ENCODE peak calls at places on chromosomes 3 and 15, in five cellular contexts. M is body of pancreas, O is K562, X is heart left ventricle, H is esophagus squamous epithelium. T is an unnamed sample.
A peak's percentile ranks its signal among the peaks of the same experiment; 100 is the strongest.

GRCh38 chr3:109132801-109133473 is 3.6 kb upstream of the C3orf85 start:
- DNase-seq in O (no peak), H (no peak), X (no peak), M (peak; percentile 40), T (no peak)

GRCh38 chr15:64842986-64843561 is 1.4 kb downstream of the PLEKHO2 start:
- DNase-seq in X (peak; percentile 79), O (no peak), M (peak; percentile 55), H (no peak), T (peak; percentile 63)

GRCh38 chr3:13479332-13479581 is 849 bp upstream of the HDAC11 start:
- DNase-seq in O (peak; percentile 46), X (peak; percentile 47), M (no peak), H (no peak), T (no peak)

GRCh38 chr3:140508545-140508944 is 169.3 kb upstream of the TRIM42 start:
- DNase-seq in M (peak; percentile 17), O (no peak), X (no peak), H (no peak), T (no peak)

GRCh38 chr3:114878119-114878839 is 268.8 kb downstream of the ZBTB20 start:
- DNase-seq in X (no peak), H (no peak), O (no peak), M (no peak), T (no peak)

GRCh38 chr15:35738370-35738769 is 192.4 kb upstream of the DPH6 start:
- DNase-seq in X (no peak), M (no peak), O (no peak), H (no peak), T (no peak)

GRCh38 chr3:153232737-153233330 is 70.8 kb downstream of the RAP2B start:
- DNase-seq in O (no peak), M (no peak), H (no peak), X (no peak), T (no peak)

GRCh38 chr3:70728311-70728710 is 415.9 kb upstream of the MDFIC2 start:
- DNase-seq in H (no peak), O (no peak), X (no peak), M (no peak), T (no peak)

GRCh38 chr15:49473031-49473430 is 50.0 kb downstream of the FGF7 start:
- DNase-seq in M (no peak), O (no peak), X (no peak), H (no peak), T (no peak)

DNA sequence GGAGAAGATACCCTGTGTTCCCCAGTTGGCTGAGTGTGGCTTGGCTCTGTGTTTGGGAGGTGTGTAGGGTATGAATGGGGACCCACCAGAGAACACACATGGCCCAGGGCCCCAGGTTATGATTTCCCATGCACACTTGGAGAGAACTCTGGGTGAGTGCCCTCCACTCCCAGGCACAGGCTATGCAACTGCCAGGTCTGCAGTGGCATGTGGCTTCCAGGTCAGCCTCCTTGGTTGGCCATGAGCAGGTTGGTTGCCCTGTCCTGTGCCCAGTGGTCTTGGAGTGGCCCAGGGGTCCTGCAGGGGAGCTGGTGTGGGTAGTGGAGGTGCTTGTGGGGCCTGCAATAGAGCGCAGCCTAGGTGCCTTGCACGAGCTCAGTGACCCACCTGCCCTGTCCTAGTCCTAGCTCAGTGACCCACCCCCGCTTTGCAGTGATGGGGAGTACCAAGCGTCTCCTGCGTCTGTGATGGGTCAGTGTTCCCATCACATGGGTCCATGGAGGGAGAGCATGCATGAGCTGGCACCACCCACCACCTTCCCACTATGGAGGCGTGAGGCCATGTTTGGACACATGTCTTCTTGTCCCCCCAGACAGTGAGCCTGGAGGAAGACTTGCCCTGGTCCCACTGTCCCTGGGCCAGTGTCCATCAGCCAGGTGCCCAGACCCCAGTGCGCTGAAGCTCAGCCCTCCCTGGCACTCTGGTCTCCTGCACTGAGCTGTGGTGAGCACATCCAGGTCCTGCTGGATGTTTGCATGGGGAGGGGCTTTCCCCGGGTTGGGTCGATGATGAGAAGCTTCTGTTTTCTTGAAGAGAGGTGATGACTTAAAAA is 217.3 kb downstream of the SNRPN start:
- DNase-seq in M (no peak), H (no peak), X (peak; percentile 16), O (no peak), T (peak; percentile 6)
- H3K9me3 ChIP-seq in M (peaks cover 35% of the 10 kb centered on the region), H (peaks cover 48% of the 10 kb centered on the region), X (peaks cover 2% of the 10 kb centered on the region), O (no peaks in the 10 kb centered on the region), T (peaks cover 14% of the 10 kb centered on the region)

DNA sequence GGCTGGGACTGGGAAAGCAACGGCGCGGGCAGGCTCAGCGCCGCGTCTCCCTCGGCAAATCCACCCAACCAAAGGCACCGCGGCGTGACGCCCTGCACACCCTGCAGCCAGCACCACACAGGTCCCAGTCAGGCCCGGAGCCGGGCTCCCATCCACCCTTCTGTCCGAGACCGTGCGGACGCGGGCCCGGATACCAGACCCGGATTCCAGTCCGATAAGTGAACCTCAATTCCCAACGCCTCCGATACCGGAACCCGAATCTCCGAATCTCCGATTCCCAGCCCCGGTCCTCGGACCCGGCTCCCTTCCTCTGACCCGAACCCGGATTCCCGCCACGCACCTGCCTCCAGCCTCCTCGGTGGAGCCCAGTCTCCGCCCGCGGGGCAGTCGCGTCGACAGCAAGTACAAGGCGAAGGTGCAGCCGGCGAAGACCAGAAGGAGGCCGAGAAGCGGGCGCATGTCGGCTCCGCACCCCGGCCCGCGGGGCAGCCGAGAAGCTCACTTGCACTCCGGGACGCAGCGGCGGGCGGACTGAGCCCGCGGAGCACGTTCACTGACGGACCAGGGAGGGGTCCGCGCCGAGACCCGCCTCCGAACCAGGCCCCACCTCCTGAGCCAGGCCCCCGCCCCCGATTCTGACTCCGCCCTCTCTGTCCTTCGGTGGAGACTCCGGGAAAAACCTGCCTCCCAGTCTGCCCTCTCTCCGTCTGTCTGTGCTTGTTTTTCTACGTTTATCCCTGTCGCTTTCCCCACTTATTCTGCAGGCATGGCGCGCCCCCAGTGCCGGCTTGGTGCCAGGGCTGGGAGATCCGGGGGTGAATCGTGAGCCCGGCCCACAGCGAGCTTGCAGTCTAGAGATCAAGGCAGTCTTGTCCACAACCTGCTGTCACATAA is at the start of gene TMEM41A:
- DNase-seq in H (peak; percentile 61), X (peak; percentile 95), M (peak; percentile 95), O (peak; percentile 98), T (peak; percentile 93)
- TF ChIP-seq POLR2A in H (peak; percentile 87), X (peak; percentile 32), M (peak; percentile 95), O (peak; percentile 94), T (peak; percentile 72)

GRCh38 chr3:184174646-184175492 is at the start of gene AP2M1:
- DNase-seq in H (peak; percentile 94), O (peak; percentile 89), X (peak; percentile 99), M (peak; percentile 100), T (peak; percentile 99)
- TF ChIP-seq CTCF in H (no peak), O (no peak), X (no peak), M (no peak), T (no peak)

DNA sequence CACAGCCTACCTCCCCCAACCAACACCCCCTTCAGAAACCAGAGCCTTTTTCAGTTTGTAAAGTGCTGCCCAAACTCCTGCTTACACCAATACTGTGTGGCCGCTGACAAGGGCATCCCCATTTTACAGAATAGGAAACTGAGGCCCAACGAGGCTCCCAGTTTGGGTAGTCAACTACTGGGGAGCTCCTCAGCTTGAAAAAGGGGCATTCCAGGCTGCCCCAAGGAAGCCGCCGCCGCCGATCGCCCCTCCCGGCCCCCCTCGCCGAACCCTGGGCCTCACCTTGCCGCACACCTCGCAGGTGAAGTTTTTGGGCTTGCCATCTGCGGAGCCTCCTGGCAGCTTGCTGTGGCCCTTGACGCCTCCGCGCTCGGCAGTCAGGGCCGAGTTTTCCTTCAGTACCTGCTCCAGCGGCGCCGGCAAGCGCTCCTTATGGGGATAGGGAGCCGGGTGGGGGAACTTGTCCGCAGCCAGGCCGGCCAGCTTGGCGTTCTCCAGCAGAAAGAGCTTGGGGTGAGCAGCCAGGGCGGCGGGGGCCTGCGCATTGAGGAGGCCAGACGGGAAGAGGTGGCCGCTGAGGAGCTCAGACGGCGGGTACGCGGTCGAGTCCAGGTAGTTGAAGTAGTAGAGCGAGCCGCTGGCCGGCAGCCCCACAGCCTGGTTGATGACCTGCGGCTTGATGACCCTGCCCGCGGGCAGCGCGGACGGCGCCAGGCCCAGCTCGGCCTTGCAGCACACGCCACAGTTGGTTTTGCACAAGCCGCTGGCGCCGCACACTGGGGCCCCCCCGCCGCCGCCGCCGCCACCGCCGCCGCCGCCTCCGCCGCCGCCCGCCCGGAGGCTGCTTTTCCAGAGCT is 1.4 kb downstream of the FEZF2 start:
- DNase-seq in M (no peak), H (no peak), O (no peak), X (no peak), T (no peak)
- H3K9me3 ChIP-seq in M (no peaks in the 10 kb centered on the region), H (no peaks in the 10 kb centered on the region), O (no peaks in the 10 kb centered on the region), X (no peaks in the 10 kb centered on the region), T (no peaks in the 10 kb centered on the region)

GRCh38 chr3:188720636-188721035 is 451.1 kb upstream of the TPRG1 start:
- DNase-seq in X (no peak), M (no peak), H (no peak), O (no peak), T (no peak)
- TF ChIP-seq POLR2A in X (no peak), M (no peak), H (no peak), O (no peak), T (no peak)